ENCODE peak calls at places on chromosomes 6 and 20, in nine cellular contexts. M is hepatocyte; Z is CD8-positive, alpha-beta memory T cell; N is neural progenitor cell; W is cardiac muscle cell; L is fibroblast of lung; G is foreskin keratinocyte; U is IMR-90; C is upper lobe of right lung. R is an unnamed sample.

GRCh38 chr20:57306747-57307146 is 22.9 kb upstream of the SPO11 start:
- DNase-seq in M (no peak), Z (no peak), N (no peak), W (no peak), L (no peak), G (peak; percentile 7), U (no peak), C (no peak), R (no peak)

GRCh38 chr6:27161946-27162603 is 85.4 kb upstream of the PRSS16 start:
- DNase-seq in M (peak; percentile 42), Z (peak; percentile 51), N (peak; percentile 53), W (peak; percentile 46), L (peak; percentile 74), G (peak; percentile 61), U (peak; percentile 81), C (no peak), R (peak; percentile 57)

GRCh38 chr20:24503352-24503931 is 34.0 kb downstream of the SYNDIG1 start:
- DNase-seq in M (peak; percentile 72), Z (no peak), N (no peak), W (peak; percentile 77), L (peak; percentile 4), G (no peak), U (peak; percentile 13), C (no peak), R (no peak)

GRCh38 chr20:45247860-45248259 is 6.5 kb downstream of the SLPI start:
- DNase-seq in M (no peak), Z (no peak), N (no peak), W (no peak), L (no peak), G (no peak), U (no peak), C (no peak), R (no peak)

GRCh38 chr6:10862361-10862760 is 19.5 kb downstream of the GCM2 start:
- DNase-seq in M (no peak), Z (no peak), N (no peak), W (no peak), L (no peak), G (no peak), U (no peak), C (no peak), R (no peak)

GRCh38 chr20:16712541-16712947 is 17.3 kb upstream of the SNRPB2 start:
- DNase-seq in M (no peak), Z (no peak), N (no peak), W (no peak), L (no peak), G (no peak), U (no peak), C (no peak), R (no peak)

GRCh38 chr6:74764486-74764885 is 441.4 kb downstream of the COL12A1 start:
- DNase-seq in M (no peak), Z (no peak), N (no peak), W (no peak), L (no peak), G (no peak), U (peak; percentile 28), C (no peak), R (no peak)

GRCh38 chr20:44643596-44644383 is 7.7 kb downstream of the ADA start:
- DNase-seq in M (peak; percentile 77), Z (peak; percentile 49), N (peak; percentile 46), W (peak; percentile 41), L (peak; percentile 73), G (peak; percentile 73), U (peak; percentile 80), C (peak; percentile 78), R (peak; percentile 54)

GRCh38 chr6:129736105-129736504 is 26.1 kb upstream of the ARHGAP18 start:
- DNase-seq in M (no peak), Z (no peak), N (no peak), W (no peak), L (no peak), G (no peak), U (no peak), C (no peak), R (no peak)

GRCh38 chr6:11812439-11812838 is 33.8 kb upstream of the ADTRP start:
- DNase-seq in M (no peak), Z (no peak), N (no peak), W (no peak), L (no peak), G (no peak), U (no peak), C (no peak), R (no peak)

GRCh38 chr20:46545077-46545826 is 5.2 kb downstream of the OCSTAMP start:
- DNase-seq in M (no peak), Z (no peak), N (no peak), W (no peak), L (peak; percentile 75), G (no peak), U (peak; percentile 21), C (no peak), R (no peak)

GRCh38 chr6:68967549-68968300 is 332.6 kb downstream of the ADGRB3 start:
- DNase-seq in M (peak; percentile 84), Z (peak; percentile 23), N (peak; percentile 83), W (peak; percentile 81), L (peak; percentile 54), G (peak; percentile 10), U (peak; percentile 29), C (peak; percentile 63), R (peak; percentile 90)

GRCh38 chr6:37004044-37004984 is 1.1 kb upstream of the FGD2 start:
- DNase-seq in M (no peak), Z (no peak), N (no peak), W (no peak), L (no peak), G (no peak), U (no peak), C (no peak), R (no peak)

GRCh38 chr6:91569071-91569470 is 982.2 kb upstream of the MAP3K7 start:
- DNase-seq in M (no peak), Z (no peak), N (no peak), W (no peak), L (peak; percentile 44), G (no peak), U (peak; percentile 53), C (no peak), R (no peak)

GRCh38 chr6:27126815-27127537 is 120.5 kb upstream of the PRSS16 start:
- DNase-seq in M (peak; percentile 95), Z (peak; percentile 79), N (peak; percentile 92), W (peak; percentile 91), L (peak; percentile 94), G (peak; percentile 57), U (peak; percentile 90), C (peak; percentile 91), R (peak; percentile 93)

DNA sequence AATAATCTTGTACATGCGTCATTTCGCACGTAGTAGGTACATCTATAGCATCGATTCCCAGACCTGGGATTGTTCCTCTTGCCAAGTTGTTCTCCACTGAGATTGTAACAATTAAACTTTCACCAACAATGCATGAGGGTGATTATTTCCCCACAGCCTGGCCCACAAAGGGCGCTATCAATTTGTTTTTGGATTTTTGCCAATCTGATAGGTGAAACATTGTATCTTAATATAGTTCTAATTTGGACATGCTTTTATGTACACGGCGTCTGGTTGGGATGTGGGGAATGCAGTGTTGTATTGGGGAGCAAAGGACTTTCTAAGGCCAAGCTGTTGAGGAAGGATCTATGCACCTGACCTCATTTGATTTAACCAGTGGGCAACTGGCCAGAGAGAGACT is 59.5 kb downstream of the VEGFA start:
- DNase-seq in M (no peak), Z (no peak), N (no peak), W (no peak), L (no peak), G (no peak), U (no peak), C (no peak), R (no peak)
- H3K4me1 ChIP-seq in M (peaks cover 55% of the 10 kb centered on the region), Z (no peaks in the 10 kb centered on the region), N (peaks cover 33% of the 10 kb centered on the region), W (peaks cover 35% of the 10 kb centered on the region), L (no peaks in the 10 kb centered on the region), G (no peaks in the 10 kb centered on the region), U (peaks cover 5% of the 10 kb centered on the region), C (no peaks in the 10 kb centered on the region), R (no peaks in the 10 kb centered on the region)

GRCh38 chr6:134534708-134535149 is 216.8 kb upstream of the SGK1 start:
- DNase-seq in M (no peak), Z (no peak), N (no peak), W (no peak), L (no peak), G (peak; percentile 75), U (peak; percentile 66), C (no peak), R (no peak)

GRCh38 chr6:134535831-134536230 is 217.9 kb upstream of the SGK1 start:
- DNase-seq in M (no peak), Z (no peak), N (no peak), W (no peak), L (no peak), G (no peak), U (peak; percentile 19), C (no peak), R (no peak)

GRCh38 chr6:134539865-134540323 is 222.0 kb upstream of the SGK1 start:
- DNase-seq in M (no peak), Z (no peak), N (no peak), W (no peak), L (no peak), G (no peak), U (no peak), C (no peak), R (peak; percentile 2)

GRCh38 chr6:134533991-134534390 is 216.1 kb upstream of the SGK1 start:
- DNase-seq in M (no peak), Z (no peak), N (no peak), W (no peak), L (no peak), G (no peak), U (no peak), C (no peak), R (no peak)

DNA sequence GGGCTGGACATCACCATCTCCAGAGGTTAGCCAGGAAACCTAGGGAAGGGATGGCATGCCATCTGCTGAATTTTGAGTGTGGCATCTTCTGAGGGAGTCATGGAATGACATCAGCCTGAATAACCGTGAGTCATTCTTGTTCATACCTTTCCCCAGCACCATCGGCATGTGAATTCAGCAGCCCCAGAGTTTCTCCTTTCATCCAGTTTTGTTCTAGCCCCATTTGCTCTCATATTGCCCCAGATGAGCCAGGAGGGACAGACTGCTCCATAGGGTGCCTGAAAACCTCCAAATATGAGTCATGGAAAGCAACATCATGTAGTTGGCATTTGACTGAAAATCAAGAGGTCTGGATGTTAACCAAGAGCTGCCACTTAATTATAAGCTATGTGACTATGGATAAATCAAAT is 219.2 kb upstream of the SGK1 start:
- DNase-seq in M (no peak), Z (no peak), N (no peak), W (no peak), L (peak; percentile 73), G (peak; percentile 100), U (peak; percentile 97), C (no peak), R (no peak)
- H3K27ac ChIP-seq in M (no peak overlapping the region), Z (no peak overlapping the region), N (no peak overlapping the region), W (no peak overlapping the region), L (no peak overlapping the region), G (peak overlapping the region; percentile 90), U (peak overlapping the region; percentile 24), C (no peak overlapping the region), R (no peak overlapping the region)

DNA sequence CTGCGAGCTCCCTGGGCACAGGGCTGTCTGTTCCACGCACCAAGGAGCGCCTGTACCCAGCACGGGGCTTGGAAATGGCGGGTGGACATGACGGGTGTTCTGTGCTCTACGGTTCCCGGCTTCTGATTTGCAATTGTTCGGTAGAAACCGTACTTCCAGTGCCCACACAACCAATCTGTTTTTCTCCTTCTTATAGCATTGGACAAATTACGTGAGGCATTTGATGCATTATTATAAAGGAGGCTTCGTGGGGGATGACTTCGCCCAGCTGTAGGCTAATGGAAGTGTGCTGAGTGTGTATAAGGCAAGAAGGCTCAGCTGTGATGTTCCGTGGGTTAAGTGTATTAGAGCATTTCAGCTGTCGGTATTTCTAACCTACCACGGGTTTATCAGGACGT is 9.8 kb upstream of the RPS21 start:
- DNase-seq in M (no peak), Z (no peak), N (no peak), W (no peak), L (no peak), G (no peak), U (no peak), C (no peak), R (no peak)
- H3K4me1 ChIP-seq in M (peaks cover 51% of the 10 kb centered on the region), Z (no peaks in the 10 kb centered on the region), N (peaks cover 13% of the 10 kb centered on the region), W (peaks cover 22% of the 10 kb centered on the region), L (peaks cover 29% of the 10 kb centered on the region), G (peaks cover 37% of the 10 kb centered on the region), U (peaks cover 30% of the 10 kb centered on the region), C (peaks cover 46% of the 10 kb centered on the region), R (peaks cover 14% of the 10 kb centered on the region)

GRCh38 chr6:31186052-31186734 is 15.7 kb upstream of the POU5F1 start:
- DNase-seq in M (no peak), Z (no peak), N (no peak), W (no peak), L (no peak), G (peak; percentile 40), U (no peak), C (peak; percentile 76), R (no peak)
- H3K27ac ChIP-seq in M (no peak overlapping the region), Z (no peak overlapping the region), N (no peak overlapping the region), W (no peak overlapping the region), L (no peak overlapping the region), G (peak overlapping the region; percentile 93), U (no peak overlapping the region), C (peak overlapping the region; percentile 76), R (no peak overlapping the region)

R was measured in GM23338.